ENCODE peak calls at places on chromosomes 11 and 22, in eight cellular contexts. A is psoas muscle; C is CD8-positive, alpha-beta T cell; I is cardiac fibroblast; D is epithelial cell of proximal tubule; J is right cardiac atrium; L is AG04449; F is dorsolateral prefrontal cortex. R is an unnamed sample.
A peak's percentile ranks its signal among the peaks of the same experiment; 100 is the strongest.

GRCh38 chr11:3086671-3087150 is 29.5 kb upstream of the CARS1 start:
- DNase-seq in C (no peak), J (no peak), F (no peak), A (peak; percentile 46), I (no peak), D (no peak), L (no peak), R (no peak)

GRCh38 chr22:17883356-17883755 is 109.1 kb upstream of the BID start:
- DNase-seq in I (no peak), L (no peak), D (no peak), F (no peak), A (no peak), J (no peak), C (no peak), R (no peak)

GRCh38 chr11:17102447-17102846 is 25.0 kb upstream of the RPS13 start:
- DNase-seq in L (no peak), F (no peak), J (no peak), A (no peak), C (no peak), D (no peak), I (peak; percentile 34), R (no peak)

GRCh38 chr22:23236026-23236425 is 55.7 kb downstream of the BCR start:
- DNase-seq in L (no peak), A (peak; percentile 32), I (no peak), J (no peak), C (no peak), F (no peak), D (no peak), R (peak; percentile 54)

GRCh38 chr11:106717222-106717621 is 301.1 kb downstream of the GUCY1A2 start:
- DNase-seq in J (no peak), C (no peak), F (no peak), D (no peak), I (no peak), A (no peak), L (no peak), R (no peak)

GRCh38 chr22:30873661-30874060 is 94.9 kb downstream of the MORC2 start:
- DNase-seq in D (no peak), F (no peak), J (no peak), C (no peak), I (no peak), L (no peak), A (no peak), R (no peak)

GRCh38 chr11:69918938-69919650 is 99.9 kb upstream of the FGF3 start:
- DNase-seq in D (no peak), L (no peak), I (peak; percentile 65), A (peak; percentile 88), C (peak; percentile 56), F (peak; percentile 73), J (peak; percentile 87), R (peak; percentile 84)

GRCh38 chr22:46942816-46943783 is 180.7 kb downstream of the TBC1D22A start:
- DNase-seq in F (no peak), J (peak; percentile 66), A (peak; percentile 68), D (no peak), C (no peak), L (no peak), I (peak; percentile 28), R (no peak)

GRCh38 chr11:69934861-69935494 is 115.8 kb upstream of the FGF3 start:
- DNase-seq in C (no peak), L (no peak), I (no peak), J (peak; percentile 21), A (peak; percentile 51), F (no peak), D (no peak), R (no peak)

GRCh38 chr22:19631899-19632670 is 82.2 kb upstream of the SEPTIN5 start:
- DNase-seq in F (peak; percentile 30), L (no peak), A (no peak), D (no peak), J (no peak), I (peak; percentile 55), C (no peak), R (peak; percentile 80)

GRCh38 chr11:128942807-128943430 is at the start of gene TP53AIP1:
- DNase-seq in A (no peak), J (no peak), F (no peak), I (no peak), L (no peak), C (no peak), D (no peak), R (no peak)
- H3K4me3 ChIP-seq in A (no peak within 1 kb of the TSS), J (no peak within 1 kb of the TSS), F (no peak within 1 kb of the TSS), I (no peak within 1 kb of the TSS), L (no peak within 1 kb of the TSS), C (no peak within 1 kb of the TSS), D (no peak within 1 kb of the TSS), R (no peak within 1 kb of the TSS)

DNA sequence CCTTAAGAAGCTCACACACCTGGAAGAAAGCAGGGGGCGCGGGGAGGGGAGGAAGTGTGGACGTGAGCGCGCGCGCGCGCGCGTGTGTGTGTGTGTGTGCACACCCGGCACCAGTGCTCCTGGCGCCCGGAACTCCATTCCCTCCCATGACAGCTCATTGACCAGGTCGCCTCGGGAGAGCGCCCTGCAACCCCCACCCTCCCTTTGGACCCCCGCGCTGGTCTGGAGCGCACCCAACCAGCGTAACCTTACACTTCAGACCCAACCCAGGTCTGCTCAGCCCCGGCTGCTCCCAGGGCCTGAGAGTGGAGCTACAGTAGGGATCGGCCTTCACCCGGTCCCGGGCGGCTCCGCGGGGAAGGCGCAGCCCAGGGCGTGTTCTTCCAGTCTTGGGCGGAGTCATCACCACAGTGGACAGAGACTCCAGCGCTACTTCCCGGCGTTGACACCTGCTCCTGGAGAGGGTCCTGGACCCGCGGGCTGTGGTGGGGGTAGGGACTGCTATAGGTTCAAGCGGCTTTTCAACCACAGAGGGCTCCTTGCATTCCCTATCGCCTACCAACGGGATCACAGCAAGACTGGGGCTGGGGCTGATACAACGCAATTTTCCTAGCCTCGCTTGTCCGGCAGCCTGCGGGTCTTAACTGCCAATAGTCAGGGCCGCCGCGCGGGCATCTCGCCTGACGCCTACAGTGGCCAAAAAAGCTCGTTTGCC is 1.4 kb downstream of the GALNT18 start:
- DNase-seq in J (peak; percentile 70), C (no peak), I (no peak), D (no peak), A (peak; percentile 73), F (peak; percentile 40), L (no peak), R (no peak)
- H3K4me3 ChIP-seq in J (peak overlapping the region; percentile 76), C (peak overlapping the region; percentile 26), I (no peak overlapping the region), D (peak overlapping the region; percentile 72), A (peak overlapping the region; percentile 69), F (peak overlapping the region; percentile 71), L (peak overlapping the region; percentile 54), R (no peak overlapping the region)

DNA sequence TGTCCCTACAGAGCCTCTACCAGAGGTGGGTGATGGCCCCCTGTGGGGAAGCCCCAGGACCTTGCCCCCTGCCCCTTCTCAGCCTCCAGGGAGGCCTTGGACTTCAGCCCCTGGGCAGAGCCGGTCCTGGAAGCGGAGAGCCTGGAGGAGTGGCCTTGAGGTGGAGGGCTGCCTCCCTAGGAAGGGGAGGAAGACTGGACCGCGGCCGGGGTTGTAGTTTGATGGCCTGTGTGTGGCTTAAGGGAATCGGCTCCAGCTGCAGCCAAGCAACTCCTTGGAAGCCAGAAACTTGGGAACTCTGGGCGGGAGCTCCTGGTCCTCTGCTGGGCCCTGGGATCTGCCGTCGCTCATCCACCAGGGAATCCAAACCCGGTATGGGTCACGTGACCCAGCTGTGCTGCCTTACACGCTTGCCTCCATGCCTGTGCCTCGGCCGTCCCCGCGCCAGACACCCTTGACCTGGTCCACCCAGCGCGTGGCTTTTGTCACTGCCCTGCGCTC is 23.6 kb upstream of the ARHGAP8 start:
- DNase-seq in C (no peak), D (no peak), I (no peak), A (peak; percentile 46), F (no peak), J (peak; percentile 61), L (no peak), R (no peak)
- H3K4me3 ChIP-seq in C (no peak overlapping the region), D (no peak overlapping the region), I (no peak overlapping the region), A (no peak overlapping the region), F (no peak overlapping the region), J (no peak overlapping the region), L (no peak overlapping the region), R (no peak overlapping the region)

GRCh38 chr22:24400726-24401596 is 26.4 kb upstream of the ADORA2A start:
- DNase-seq in J (no peak), L (no peak), A (peak; percentile 28), C (no peak), D (no peak), I (peak; percentile 50), F (no peak), R (peak; percentile 81)
- H3K4me3 ChIP-seq in J (no peak overlapping the region), L (no peak overlapping the region), A (no peak overlapping the region), C (no peak overlapping the region), D (no peak overlapping the region), I (no peak overlapping the region), F (no peak overlapping the region), R (peak overlapping the region; percentile 59)